ENCODE peak calls at places on chromosomes 13 and 19, in six cellular contexts. One of them, this sample, is unnamed.

GRCh38 chr13:113621046-113621445 is 36.5 kb downstream of the TFDP1 start:
- DNase-seq in pancreas: no peak
- DNase-seq in ascending aorta: no peak
- DNase-seq in left ventricle myocardium inferior: peak; percentile 1
- DNase-seq in upper lobe of right lung: no peak
- DNase-seq in A549: no peak
- DNase-seq in this sample: no peak

GRCh38 chr19:17803264-17803896 is 8.4 kb downstream of the B3GNT3 start:
- DNase-seq in pancreas: no peak
- DNase-seq in ascending aorta: no peak
- DNase-seq in left ventricle myocardium inferior: no peak
- DNase-seq in upper lobe of right lung: no peak
- DNase-seq in A549: no peak
- DNase-seq in this sample: peak; percentile 20

GRCh38 chr19:46616631-46617322 is 8.1 kb downstream of the PTGIR start:
- DNase-seq in pancreas: peak; percentile 86
- DNase-seq in ascending aorta: no peak
- DNase-seq in left ventricle myocardium inferior: peak; percentile 71
- DNase-seq in upper lobe of right lung: peak; percentile 82
- DNase-seq in A549: peak; percentile 96
- DNase-seq in this sample: peak; percentile 71

GRCh38 chr13:59744747-59745394 is 418.9 kb downstream of the DIAPH3 start:
- DNase-seq in pancreas: no peak
- DNase-seq in ascending aorta: no peak
- DNase-seq in left ventricle myocardium inferior: no peak
- DNase-seq in upper lobe of right lung: no peak
- DNase-seq in A549: no peak
- DNase-seq in this sample: no peak

GRCh38 chr19:35755550-35756371 is 1.1 kb downstream of the HSPB6 start:
- DNase-seq in pancreas: no peak
- DNase-seq in ascending aorta: peak; percentile 94
- DNase-seq in left ventricle myocardium inferior: peak; percentile 90
- DNase-seq in upper lobe of right lung: peak; percentile 77
- DNase-seq in A549: no peak
- DNase-seq in this sample: peak; percentile 93

GRCh38 chr19:1027953-1028902 is 1.8 kb downstream of the CNN2 start:
- DNase-seq in pancreas: peak; percentile 77
- DNase-seq in ascending aorta: peak; percentile 87
- DNase-seq in left ventricle myocardium inferior: peak; percentile 61
- DNase-seq in upper lobe of right lung: peak; percentile 90
- DNase-seq in A549: peak; percentile 43
- DNase-seq in this sample: peak; percentile 64

GRCh38 chr13:24684600-24684998 is 4.4 kb downstream of the ATP12A start:
- DNase-seq in pancreas: no peak
- DNase-seq in ascending aorta: no peak
- DNase-seq in left ventricle myocardium inferior: no peak
- DNase-seq in upper lobe of right lung: no peak
- DNase-seq in A549: no peak
- DNase-seq in this sample: no peak

GRCh38 chr19:1967087-1967608 is 26.2 kb downstream of the CSNK1G2 start:
- DNase-seq in pancreas: no peak
- DNase-seq in ascending aorta: no peak
- DNase-seq in left ventricle myocardium inferior: no peak
- DNase-seq in upper lobe of right lung: no peak
- DNase-seq in A549: no peak
- DNase-seq in this sample: no peak

GRCh38 chr19:1364070-1364719 is 19.5 kb upstream of the NDUFS7 start:
- DNase-seq in pancreas: no peak
- DNase-seq in ascending aorta: no peak
- DNase-seq in left ventricle myocardium inferior: no peak
- DNase-seq in upper lobe of right lung: no peak
- DNase-seq in A549: no peak
- DNase-seq in this sample: no peak

GRCh38 chr19:33302175-33302973 is at the start of gene CEBPA:
- DNase-seq in pancreas: peak; percentile 82
- DNase-seq in ascending aorta: peak; percentile 83
- DNase-seq in left ventricle myocardium inferior: peak; percentile 78
- DNase-seq in upper lobe of right lung: peak; percentile 95
- DNase-seq in A549: peak; percentile 95
- DNase-seq in this sample: peak; percentile 82

GRCh38 chr19:58585442-58586130 is 12.5 kb upstream of the MZF1 start:
- DNase-seq in pancreas: no peak
- DNase-seq in ascending aorta: no peak
- DNase-seq in left ventricle myocardium inferior: no peak
- DNase-seq in upper lobe of right lung: no peak
- DNase-seq in A549: no peak
- DNase-seq in this sample: no peak
- H3K27ac ChIP-seq in pancreas: no peak overlapping the region
- H3K27ac ChIP-seq in ascending aorta: no peak overlapping the region
- H3K27ac ChIP-seq in left ventricle myocardium inferior: no peak overlapping the region
- H3K27ac ChIP-seq in upper lobe of right lung: no peak overlapping the region
- H3K27ac ChIP-seq in A549: no peak overlapping the region
- H3K27ac ChIP-seq in this sample: no peak overlapping the region

GRCh38 chr19:24002256-24002945 is 84.6 kb upstream of the ZNF254 start:
- DNase-seq in pancreas: no peak
- DNase-seq in ascending aorta: no peak
- DNase-seq in left ventricle myocardium inferior: no peak
- DNase-seq in upper lobe of right lung: no peak
- DNase-seq in A549: no peak
- DNase-seq in this sample: no peak

GRCh38 chr19:23996549-23996948 is 81.9 kb downstream of the ZNF726 start:
- DNase-seq in pancreas: no peak
- DNase-seq in ascending aorta: no peak
- DNase-seq in left ventricle myocardium inferior: no peak
- DNase-seq in upper lobe of right lung: no peak
- DNase-seq in A549: peak; percentile 35
- DNase-seq in this sample: no peak

GRCh38 chr19:24000656-24001055 is 86.0 kb downstream of the ZNF726 start:
- DNase-seq in pancreas: no peak
- DNase-seq in ascending aorta: no peak
- DNase-seq in left ventricle myocardium inferior: no peak
- DNase-seq in upper lobe of right lung: no peak
- DNase-seq in A549: no peak
- DNase-seq in this sample: no peak

GRCh38 chr19:23998568-23998967 is 83.9 kb downstream of the ZNF726 start:
- DNase-seq in pancreas: no peak
- DNase-seq in ascending aorta: no peak
- DNase-seq in left ventricle myocardium inferior: no peak
- DNase-seq in upper lobe of right lung: no peak
- DNase-seq in A549: no peak
- DNase-seq in this sample: no peak

GRCh38 chr19:23999821-24000610 is 85.3 kb downstream of the ZNF726 start:
- DNase-seq in pancreas: no peak
- DNase-seq in ascending aorta: no peak
- DNase-seq in left ventricle myocardium inferior: no peak
- DNase-seq in upper lobe of right lung: no peak
- DNase-seq in A549: no peak
- DNase-seq in this sample: no peak
- H3K9me3 ChIP-seq in pancreas: no peaks in the 10 kb centered on the region
- H3K9me3 ChIP-seq in ascending aorta: no peaks in the 10 kb centered on the region
- H3K9me3 ChIP-seq in left ventricle myocardium inferior: peaks cover 27% of the 10 kb centered on the region
- H3K9me3 ChIP-seq in upper lobe of right lung: no peaks in the 10 kb centered on the region
- H3K9me3 ChIP-seq in A549: peaks cover 63% of the 10 kb centered on the region
- H3K9me3 ChIP-seq in this sample: no peaks in the 10 kb centered on the region

DNA sequence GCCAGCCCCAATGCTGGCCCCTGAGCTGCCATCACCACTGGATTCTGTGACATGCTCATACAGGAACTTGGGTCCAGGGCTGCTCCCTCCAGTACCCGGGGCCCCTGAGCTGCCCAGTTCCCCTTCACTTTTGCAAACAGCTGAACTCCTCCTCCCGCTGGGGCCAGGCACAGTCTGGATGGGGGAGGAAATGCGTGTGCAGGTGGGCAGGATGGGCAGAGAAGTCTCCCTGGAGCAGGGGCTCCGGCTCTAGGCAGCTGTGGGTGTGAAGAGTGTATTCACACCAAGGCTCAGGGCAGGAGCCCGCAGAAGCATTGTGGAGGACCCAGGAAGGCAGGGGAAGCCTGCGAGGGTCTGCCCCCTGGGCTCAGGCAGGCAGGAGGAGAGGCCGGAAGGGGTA is 12.4 kb downstream of the POP4 start:
- DNase-seq in pancreas: no peak
- DNase-seq in ascending aorta: no peak
- DNase-seq in left ventricle myocardium inferior: no peak
- DNase-seq in upper lobe of right lung: no peak
- DNase-seq in A549: no peak
- DNase-seq in this sample: no peak
- TF ChIP-seq CTCF in pancreas: no peak
- TF ChIP-seq CTCF in ascending aorta: no peak
- TF ChIP-seq CTCF in left ventricle myocardium inferior: no peak
- TF ChIP-seq CTCF in upper lobe of right lung: no peak
- TF ChIP-seq CTCF in A549: no peak
- TF ChIP-seq CTCF in this sample: no peak

GRCh38 chr19:40800997-40801377 is 2.0 kb downstream of the EGLN2 start:
- DNase-seq in pancreas: no peak
- DNase-seq in ascending aorta: no peak
- DNase-seq in left ventricle myocardium inferior: no peak
- DNase-seq in upper lobe of right lung: peak; percentile 63
- DNase-seq in A549: no peak
- DNase-seq in this sample: no peak
- H3K27ac ChIP-seq in pancreas: no peak overlapping the region
- H3K27ac ChIP-seq in ascending aorta: peak overlapping the region; percentile 90
- H3K27ac ChIP-seq in left ventricle myocardium inferior: peak overlapping the region; percentile 99
- H3K27ac ChIP-seq in upper lobe of right lung: peak overlapping the region; percentile 92
- H3K27ac ChIP-seq in A549: no peak overlapping the region
- H3K27ac ChIP-seq in this sample: peak overlapping the region; percentile 97

This sample was measured in heart right ventricle.